ENCODE peak calls at places on chromosomes 7 and 10, in ten cellular contexts. K is astrocyte of the cerebellum, Z is GM12865, I is HFFc6, Y is MCF 10A, E is neural progenitor cell, M is choroid plexus epithelial cell, C is glutamatergic neuron, W is left ventricle myocardium inferior, R is AG04449. P is an unnamed sample.

GRCh38 chr10:96693431-96693830 is 26.9 kb downstream of the PIK3AP1 start:
- DNase-seq in W (no peak), R (no peak), E (no peak), K (no peak), Z (no peak), C (no peak), I (no peak), M (no peak), Y (no peak), P (no peak)

GRCh38 chr10:116796469-116796868 is 52.8 kb upstream of the ENO4 start:
- DNase-seq in R (no peak), M (no peak), K (no peak), Y (no peak), E (no peak), C (no peak), Z (no peak), I (no peak), W (no peak), P (no peak)

GRCh38 chr7:120272261-120272895 is 597 bp upstream of the KCND2 start:
- DNase-seq in I (peak; percentile 21), M (peak; percentile 72), K (peak; percentile 39), R (peak; percentile 1), Z (peak; percentile 76), E (peak; percentile 81), C (peak; percentile 21), Y (peak; percentile 51), W (no peak), P (peak; percentile 71)

GRCh38 chr10:76302936-76303656 is 871.7 kb downstream of the LRMDA start:
- DNase-seq in E (peak; percentile 72), W (no peak), C (no peak), M (peak; percentile 29), R (no peak), Y (no peak), Z (no peak), I (no peak), K (no peak), P (no peak)

GRCh38 chr10:21159669-21160068 is 262.6 kb upstream of the NEBL start:
- DNase-seq in Y (no peak), M (no peak), Z (no peak), R (no peak), I (no peak), K (no peak), W (no peak), C (no peak), E (no peak), P (no peak)

GRCh38 chr7:151408839-151409554 is 841 bp downstream of the WDR86 start:
- DNase-seq in E (peak; percentile 68), Z (peak; percentile 62), M (peak; percentile 68), W (no peak), R (no peak), K (no peak), I (no peak), C (no peak), Y (no peak), P (no peak)

GRCh38 chr10:63464402-63465292 is 1.1 kb downstream of the JMJD1C start:
- DNase-seq in Z (no peak), R (no peak), Y (peak; percentile 38), I (peak; percentile 6), M (peak; percentile 48), E (no peak), K (no peak), W (no peak), C (no peak), P (no peak)

GRCh38 chr10:111725035-111725434 is 458.5 kb downstream of the GPAM start:
- DNase-seq in M (no peak), I (no peak), Z (no peak), C (no peak), E (no peak), W (no peak), K (no peak), Y (no peak), R (no peak), P (no peak)

DNA sequence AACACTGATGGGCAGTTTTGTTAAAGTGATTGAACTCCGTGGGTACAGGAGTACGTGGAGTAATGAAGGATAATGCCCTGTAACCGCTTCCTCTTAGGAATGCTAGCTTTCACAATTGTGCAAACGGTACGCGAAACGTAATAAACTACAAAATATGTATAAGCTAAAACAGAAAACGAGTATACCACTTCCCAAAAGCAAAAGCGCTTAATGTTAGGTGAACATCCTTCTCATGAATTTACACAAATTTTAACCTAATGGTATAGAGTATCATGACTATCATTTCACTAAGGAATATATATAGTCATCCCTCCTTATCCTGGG is 395 bp upstream of the ZNF25 start:
- DNase-seq in E (no peak), M (no peak), K (no peak), Z (no peak), W (no peak), R (no peak), Y (no peak), I (no peak), C (no peak), P (no peak)
- TF ChIP-seq CTCF in E (no peak), M (no peak), K (no peak), Z (no peak), W (peak; percentile 4), R (no peak), Y (no peak), I (no peak), C (peak; percentile 31), P (no peak)

DNA sequence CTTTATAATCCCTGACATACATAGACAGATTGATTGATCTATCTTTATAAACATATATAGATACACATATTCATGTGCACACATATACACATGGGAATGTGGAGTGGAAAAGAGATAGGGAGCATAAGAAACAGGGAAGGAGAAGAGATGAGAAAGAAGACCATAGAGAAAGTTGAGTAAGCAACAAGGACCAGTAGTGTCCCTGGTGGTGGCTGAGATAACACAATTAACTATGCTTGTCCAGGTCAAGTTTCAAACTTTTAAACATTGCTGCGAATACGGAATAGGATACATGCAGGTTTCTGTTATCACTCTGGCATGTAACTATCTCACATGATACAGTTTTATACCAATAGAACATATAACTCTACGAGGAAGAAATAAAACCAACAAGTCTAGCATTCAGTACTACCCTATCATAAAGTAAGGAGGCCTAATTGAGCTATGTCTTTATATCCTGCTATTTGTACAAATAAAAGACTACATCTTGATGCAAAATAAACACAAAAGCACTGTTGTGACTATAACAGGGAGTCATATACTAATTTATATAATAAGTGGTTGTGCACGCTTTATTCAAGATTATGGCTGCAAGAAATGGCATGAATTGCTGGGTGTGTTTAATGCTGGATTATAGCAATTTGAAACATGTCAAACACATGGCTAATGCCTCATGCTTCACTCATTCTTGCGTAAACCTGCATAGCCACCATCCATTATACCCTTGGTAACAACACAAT is 8.0 kb downstream of the FOXP2 start:
- DNase-seq in W (no peak), M (no peak), K (no peak), Y (peak; percentile 11), C (no peak), R (no peak), I (no peak), Z (no peak), E (peak; percentile 29), P (no peak)
- TF ChIP-seq CTCF in W (no peak), M (peak; percentile 57), K (peak; percentile 27), Y (peak; percentile 21), C (peak; percentile 57), R (peak; percentile 6), I (peak; percentile 38), Z (peak; percentile 31), E (peak; percentile 51), P (peak; percentile 11)

GRCh38 chr10:86969421-86970041 is 1.2 kb downstream of the ADIRF start:
- DNase-seq in M (no peak), K (no peak), E (no peak), C (no peak), Y (peak; percentile 79), I (peak; percentile 48), Z (no peak), W (peak; percentile 20), R (no peak), P (no peak)

GRCh38 chr10:86972613-86973380 is 4.5 kb downstream of the ADIRF start:
- DNase-seq in I (no peak), C (no peak), M (no peak), E (no peak), K (no peak), Z (no peak), W (no peak), R (no peak), Y (no peak), P (no peak)

GRCh38 chr10:86970887-86971145 is 2.5 kb downstream of the ADIRF start:
- DNase-seq in R (no peak), C (no peak), I (no peak), Z (no peak), K (no peak), W (no peak), Y (no peak), M (no peak), E (peak; percentile 79), P (no peak)

GRCh38 chr10:86970152-86970886 is 2.0 kb downstream of the ADIRF start:
- DNase-seq in K (no peak), Z (no peak), M (no peak), E (peak; percentile 66), Y (peak; percentile 59), I (peak; percentile 70), C (peak; percentile 76), W (peak; percentile 88), R (no peak), P (peak; percentile 27)

DNA sequence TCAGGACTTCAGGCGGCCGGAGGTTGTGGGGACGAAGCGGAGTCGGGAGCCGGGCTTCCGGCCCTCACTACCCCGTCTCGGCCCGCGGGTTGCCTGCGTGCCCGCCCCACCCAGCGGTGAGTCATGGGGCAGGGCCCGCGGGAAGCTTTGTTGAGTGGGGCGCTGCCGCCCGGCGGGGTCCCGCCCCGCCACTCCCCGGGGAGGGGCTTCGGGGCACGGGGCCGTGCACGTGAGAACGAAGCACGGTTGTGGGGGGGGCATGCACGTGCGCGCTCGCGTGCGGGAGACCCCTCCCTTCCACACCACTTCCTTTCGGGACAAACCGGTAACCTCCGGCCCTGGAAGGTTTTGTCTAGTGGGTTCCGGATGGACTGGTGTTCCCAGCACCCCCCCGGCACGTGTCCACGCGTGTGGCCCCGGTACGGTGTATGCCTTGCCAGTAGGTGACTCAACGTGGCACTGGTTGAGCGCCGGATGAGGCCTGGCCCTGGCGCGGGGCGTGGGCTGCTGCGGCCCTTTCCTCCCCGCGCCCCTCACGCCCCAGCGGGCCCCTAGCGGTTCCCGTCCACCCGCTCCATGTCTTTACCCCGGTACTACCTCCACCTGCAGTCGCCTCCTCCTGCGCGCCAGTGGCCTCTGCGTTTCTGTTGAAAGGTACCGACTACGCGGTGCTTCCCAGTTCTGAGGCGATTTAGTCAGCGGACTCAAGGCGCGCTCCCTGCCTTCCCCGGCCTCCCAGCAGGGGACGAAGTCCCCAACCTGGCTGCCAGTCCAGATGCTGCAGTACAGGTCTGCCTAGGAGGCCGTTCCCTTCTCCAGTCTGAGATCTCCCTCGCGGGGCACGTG is 3.1 kb downstream of the ADIRF start:
- DNase-seq in W (peak; percentile 87), E (peak; percentile 66), I (peak; percentile 92), Y (peak; percentile 92), K (peak; percentile 40), C (peak; percentile 65), Z (peak; percentile 95), R (no peak), M (peak; percentile 75), P (peak; percentile 89)
- TF ChIP-seq CTCF in W (peak; percentile 17), E (peak; percentile 13), I (peak; percentile 40), Y (no peak), K (no peak), C (no peak), Z (no peak), R (peak; percentile 3), M (peak; percentile 1), P (no peak)

DNA sequence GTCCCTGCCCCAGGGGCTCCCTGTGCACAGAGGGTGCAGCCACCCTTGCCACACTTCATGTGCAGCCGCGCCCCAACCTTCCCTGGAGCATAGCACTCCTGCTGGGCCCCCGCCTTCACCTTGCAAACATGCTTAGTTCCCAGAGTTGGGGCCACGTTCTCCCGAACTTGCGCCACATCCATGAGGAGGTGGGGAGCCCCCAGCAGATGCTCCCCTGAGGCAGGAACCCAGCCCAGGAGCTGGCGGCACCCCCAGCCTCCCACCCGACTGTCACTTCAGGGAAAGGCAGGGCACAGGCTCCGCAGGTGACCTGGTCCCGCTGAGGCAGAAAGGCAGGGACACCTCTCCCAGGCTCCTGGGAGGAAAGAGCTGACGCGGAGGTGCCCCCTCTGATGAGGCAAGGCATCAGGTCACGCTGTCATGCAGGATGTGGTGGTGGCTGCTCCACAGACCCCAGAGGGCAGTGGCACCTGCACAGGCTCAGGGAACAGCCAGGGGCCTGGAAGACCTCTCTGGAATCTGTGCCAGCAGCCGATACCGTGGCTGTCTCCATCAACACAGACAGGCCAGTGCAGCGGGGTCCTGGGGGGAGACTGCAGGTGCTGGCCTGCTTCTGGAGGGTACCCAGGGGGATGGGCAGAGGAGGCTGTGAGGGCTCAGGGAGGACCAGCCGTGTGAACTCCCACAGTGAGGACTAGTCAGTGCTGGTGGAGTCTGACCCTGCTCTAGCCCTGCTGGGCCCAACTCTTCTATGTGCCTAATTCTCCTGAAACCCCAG is 221.3 kb downstream of the MAD1L1 start:
- DNase-seq in E (no peak), Z (no peak), R (no peak), K (no peak), I (no peak), C (peak; percentile 8), W (peak; percentile 11), M (no peak), Y (no peak), P (no peak)
- TF ChIP-seq CTCF in E (no peak), Z (no peak), R (no peak), K (no peak), I (no peak), C (no peak), W (no peak), M (no peak), Y (no peak), P (no peak)

P was measured in GM10248.